ENCODE peak calls at places on chromosome 21, in four cellular contexts. K, T, D and F are unnamed samples.
A peak's percentile ranks its signal among the peaks of the same experiment; 100 is the strongest.

GRCh38 chr21:46091118-46091517 is 6.8 kb upstream of the COL6A2 start:
- DNase-seq in K (no peak), T (no peak), D (no peak), F (no peak)

GRCh38 chr21:16624468-16625102 is 888.3 kb upstream of the CXADR start:
- DNase-seq in D (no peak), K (no peak), T (no peak), F (no peak)

GRCh38 chr21:44050276-44050675 is 38.2 kb downstream of the TRAPPC10 start:
- DNase-seq in T (no peak), D (no peak), K (no peak), F (no peak)

GRCh38 chr21:39111928-39112327 is 71.3 kb downstream of the PSMG1 start:
- DNase-seq in K (no peak), T (no peak), D (no peak), F (peak; percentile 36)

GRCh38 chr21:25127811-25128210 is 479.5 kb downstream of the MRPL39 start:
- DNase-seq in D (no peak), K (no peak), T (no peak), F (no peak)

GRCh38 chr21:29114765-29115164 is 15.7 kb upstream of the MAP3K7CL start:
- DNase-seq in K (no peak), T (no peak), D (no peak), F (peak; percentile 98)

GRCh38 chr21:29194342-29194741 is 63.9 kb downstream of the MAP3K7CL start:
- DNase-seq in T (no peak), D (no peak), K (no peak), F (no peak)

GRCh38 chr21:45719177-45719802 is 75.8 kb downstream of the PCBP3 start:
- DNase-seq in D (no peak), T (no peak), K (no peak), F (no peak)

GRCh38 chr21:24939288-24939687 is 668.0 kb downstream of the MRPL39 start:
- DNase-seq in K (no peak), D (no peak), T (no peak), F (peak; percentile 31)

GRCh38 chr21:38821248-38821647 is 15.5 kb downstream of the ETS2 start:
- DNase-seq in D (no peak), K (no peak), T (no peak), F (no peak)

GRCh38 chr21:35026617-35027557 is 22.2 kb downstream of the RUNX1 start:
- DNase-seq in K (peak; percentile 87), D (peak; percentile 76), T (peak; percentile 95), F (peak; percentile 66)

GRCh38 chr21:31599563-31599962 is 59.9 kb upstream of the SOD1 start:
- DNase-seq in K (no peak), D (no peak), T (no peak), F (no peak)